ENCODE peak calls at places on chromosomes 4 and X, in ten cellular contexts. F is globus pallidus; M is A549; D is fibroblast of lung; T is EL; K is lower leg skin; C is nephron progenitor cell; E is neural progenitor cell; L is CD8-positive, alpha-beta memory T cell; S is effector CD4-positive, alpha-beta T cell. J is an unnamed sample.

GRCh38 chr4:82629238-82630000 is 67.6 kb upstream of the TMEM150C start:
- DNase-seq in L (no peak), C (no peak), F (peak; percentile 79), E (no peak), M (no peak), D (no peak), K (peak; percentile 68), T (peak; percentile 56), S (no peak), J (no peak)

GRCh38 chr4:57426779-57427395 is 316.7 kb upstream of the IGFBP7 start:
- DNase-seq in F (peak; percentile 75), S (no peak), E (peak; percentile 89), T (peak; percentile 76), C (peak; percentile 80), M (peak; percentile 71), L (no peak), D (peak; percentile 78), K (no peak), J (peak; percentile 86)

GRCh38 chr4:169116270-169116901 is 106.3 kb upstream of the CBR4 start:
- DNase-seq in D (peak; percentile 61), F (peak; percentile 84), K (no peak), C (no peak), M (no peak), E (no peak), T (peak; percentile 28), L (no peak), S (no peak), J (no peak)

GRCh38 chr4:139651282-139652194 is 14.1 kb upstream of the MGST2 start:
- DNase-seq in M (peak; percentile 84), E (peak; percentile 79), D (peak; percentile 67), S (peak; percentile 55), F (peak; percentile 82), T (peak; percentile 75), C (peak; percentile 80), L (peak; percentile 75), K (peak; percentile 95), J (peak; percentile 90)

GRCh38 chrX:47143894-47144625 is 442 bp downstream of the NDUFB11 start:
- DNase-seq in S (no peak), M (no peak), T (peak; percentile 29), E (peak; percentile 61), L (no peak), C (no peak), K (no peak), F (peak; percentile 37), D (no peak), J (peak; percentile 36)

GRCh38 chr4:110540606-110541440 is 64.9 kb downstream of the ENPEP start:
- DNase-seq in T (peak; percentile 62), D (peak; percentile 91), C (no peak), K (no peak), L (no peak), S (no peak), M (no peak), F (no peak), E (no peak), J (no peak)

GRCh38 chr4:61440306-61440705 is 240.2 kb downstream of the ADGRL3 start:
- DNase-seq in F (no peak), E (no peak), D (no peak), S (no peak), M (no peak), K (no peak), L (no peak), T (no peak), C (no peak), J (no peak)

GRCh38 chr4:38132843-38133662 is 172.9 kb downstream of the PTTG2 start:
- DNase-seq in C (no peak), D (no peak), F (no peak), T (no peak), L (no peak), E (no peak), K (no peak), S (no peak), M (peak; percentile 14), J (no peak)

GRCh38 chr4:15147709-15148651 is 145.7 kb downstream of the CPEB2 start:
- DNase-seq in C (no peak), T (no peak), E (no peak), M (no peak), K (no peak), S (no peak), L (no peak), F (peak; percentile 96), D (no peak), J (peak; percentile 20)

GRCh38 chr4:158964728-158965124 is 138.2 kb upstream of the RAPGEF2 start:
- DNase-seq in M (no peak), L (no peak), F (no peak), S (no peak), K (no peak), D (no peak), E (no peak), T (no peak), C (no peak), J (no peak)

GRCh38 chrX:13165747-13166146 is 121.3 kb upstream of the FAM9C start:
- DNase-seq in K (no peak), F (no peak), C (no peak), M (no peak), L (no peak), E (peak; percentile 51), T (no peak), D (no peak), S (no peak), J (no peak)

J was measured in testis.